ENCODE peak calls at places on chromosomes 16 and 17, in nine cellular contexts. P, O, I, Z, B, Q, X, A and D are unnamed samples.

GRCh38 chr16:70337814-70338213 is 8.9 kb upstream of the DDX19A start:
- DNase-seq in P (no peak), O (no peak), I (no peak), Z (no peak), B (no peak), Q (no peak), X (no peak), A (no peak), D (no peak)

GRCh38 chr16:64489449-64489848 is 632.4 kb downstream of the CDH11 start:
- DNase-seq in P (peak), O (no peak), I (no peak), Z (no peak), B (peak), Q (no peak), X (no peak), A (no peak), D (no peak)

GRCh38 chr17:28367641-28368305 is 2.3 kb downstream of the VTN start:
- DNase-seq in P (no peak), O (no peak), I (no peak), Z (no peak), B (no peak), Q (no peak), X (no peak), A (no peak), D (no peak)

GRCh38 chr16:53991181-53992056 is 287.5 kb downstream of the FTO start:
- DNase-seq in P (peak), O (no peak), I (no peak), Z (no peak), B (peak), Q (no peak), X (no peak), A (no peak), D (no peak)

GRCh38 chr16:70610273-70611223 is 35.8 kb upstream of the IL34 start:
- DNase-seq in P (no peak), O (no peak), I (no peak), Z (peak), B (no peak), Q (no peak), X (no peak), A (no peak), D (peak)

GRCh38 chr17:78825696-78826095 is 14.9 kb downstream of the USP36 start:
- DNase-seq in P (no peak), O (no peak), I (no peak), Z (no peak), B (no peak), Q (no peak), X (no peak), A (peak), D (no peak)

GRCh38 chr17:36814958-36815357 is 122.3 kb upstream of the LHX1 start:
- DNase-seq in P (no peak), O (no peak), I (no peak), Z (no peak), B (no peak), Q (no peak), X (no peak), A (no peak), D (no peak)

GRCh38 chr16:13660807-13661206 is 259.1 kb upstream of the ERCC4 start:
- DNase-seq in P (no peak), O (peak), I (no peak), Z (no peak), B (no peak), Q (no peak), X (no peak), A (no peak), D (no peak)

GRCh38 chr16:86220552-86220951 is 289.8 kb upstream of the FOXF1 start:
- DNase-seq in P (peak), O (no peak), I (no peak), Z (no peak), B (no peak), Q (no peak), X (no peak), A (no peak), D (no peak)

GRCh38 chr17:17900615-17901520 is 64.1 kb upstream of the SREBF1 start:
- DNase-seq in P (peak), O (peak), I (peak), Z (peak), B (peak), Q (no peak), X (no peak), A (peak), D (peak)

GRCh38 chr16:77298638-77299360 is 99.6 kb downstream of the SYCE1L start:
- DNase-seq in P (peak), O (peak), I (no peak), Z (no peak), B (no peak), Q (no peak), X (no peak), A (no peak), D (no peak)

GRCh38 chr17:3879181-3879580 is 13.7 kb downstream of the CAMKK1 start:
- DNase-seq in P (peak), O (no peak), I (no peak), Z (no peak), B (no peak), Q (no peak), X (no peak), A (no peak), D (peak)

GRCh38 chr16:84137287-84137686 is 7.7 kb downstream of the HSDL1 start:
- DNase-seq in P (no peak), O (no peak), I (no peak), Z (no peak), B (no peak), Q (no peak), X (no peak), A (no peak), D (no peak)

GRCh38 chr17:6551909-6552768 is 4.2 kb downstream of the PITPNM3 start:
- DNase-seq in P (no peak), O (no peak), I (peak), Z (peak), B (peak), Q (no peak), X (no peak), A (peak), D (no peak)

GRCh38 chr17:40032322-40033320 is 17.4 kb downstream of the CSF3 start:
- DNase-seq in P (no peak), O (no peak), I (no peak), Z (peak), B (no peak), Q (no peak), X (no peak), A (no peak), D (peak)

GRCh38 chr16:3408561-3409197 is 7.7 kb downstream of the ZNF174 start:
- DNase-seq in P (no peak), O (no peak), I (no peak), Z (no peak), B (no peak), Q (no peak), X (no peak), A (no peak), D (no peak)

GRCh38 chr17:59641799-59642484 is 22.2 kb downstream of the CLTC start:
- DNase-seq in P (no peak), O (no peak), I (no peak), Z (no peak), B (no peak), Q (no peak), X (no peak), A (no peak), D (no peak)

GRCh38 chr17:40329981-40330794 is 21.2 kb downstream of the RARA start:
- DNase-seq in P (no peak), O (no peak), I (no peak), Z (peak), B (peak), Q (no peak), X (no peak), A (no peak), D (peak)

GRCh38 chr16:27427538-27427937 is 25.6 kb downstream of the IL21R start:
- DNase-seq in P (no peak), O (no peak), I (no peak), Z (no peak), B (no peak), Q (no peak), X (no peak), A (no peak), D (peak)

GRCh38 chr17:4919511-4920047 is 12.5 kb upstream of the GP1BA start:
- DNase-seq in P (no peak), O (no peak), I (no peak), Z (no peak), B (no peak), Q (no peak), X (no peak), A (no peak), D (no peak)

GRCh38 chr17:16283705-16284104 is 66.7 kb downstream of the PIGL start:
- DNase-seq in P (peak), O (peak), I (no peak), Z (no peak), B (no peak), Q (no peak), X (no peak), A (no peak), D (no peak)

GRCh38 chr17:30576326-30576861 is 99.2 kb downstream of the GOSR1 start:
- DNase-seq in P (no peak), O (no peak), I (peak), Z (no peak), B (no peak), Q (no peak), X (no peak), A (no peak), D (no peak)

GRCh38 chr17:41464682-41465081 is 2.5 kb downstream of the KRT32 start:
- DNase-seq in P (peak), O (peak), I (no peak), Z (peak), B (peak), Q (no peak), X (no peak), A (peak), D (no peak)

GRCh38 chr17:71792966-71793365 is 327.9 kb upstream of the SOX9 start:
- DNase-seq in P (peak), O (no peak), I (no peak), Z (no peak), B (no peak), Q (no peak), X (no peak), A (no peak), D (no peak)

GRCh38 chr17:16298140-16298662 is 55.1 kb downstream of the CENPV start:
- DNase-seq in P (no peak), O (no peak), I (no peak), Z (no peak), B (no peak), Q (no peak), X (peak), A (no peak), D (no peak)

GRCh38 chr17:145671-146541 is 8.5 kb downstream of the SCGB1C2 start:
- DNase-seq in P (no peak), O (no peak), I (peak), Z (peak), B (peak), Q (no peak), X (no peak), A (peak), D (no peak)

GRCh38 chr17:37146578-37147119 is 197.9 kb downstream of the AATF start:
- DNase-seq in P (no peak), O (no peak), I (no peak), Z (no peak), B (no peak), Q (no peak), X (no peak), A (no peak), D (no peak)

GRCh38 chr17:69388791-69389442 is 25.6 kb upstream of the MAP2K6 start:
- DNase-seq in P (no peak), O (no peak), I (no peak), Z (no peak), B (no peak), Q (no peak), X (no peak), A (no peak), D (no peak)

GRCh38 chr16:48231675-48232214 is 12.4 kb upstream of the LONP2 start:
- DNase-seq in P (peak), O (peak), I (no peak), Z (peak), B (peak), Q (no peak), X (peak), A (no peak), D (no peak)

GRCh38 chr17:42676424-42677011 is at the start of gene PLEKHH3:
- DNase-seq in P (no peak), O (no peak), I (peak), Z (no peak), B (no peak), Q (no peak), X (no peak), A (no peak), D (no peak)

GRCh38 chr16:10617662-10618420 is 37.4 kb upstream of the EMP2 start:
- DNase-seq in P (no peak), O (no peak), I (no peak), Z (no peak), B (no peak), Q (no peak), X (no peak), A (no peak), D (no peak)

GRCh38 chr17:3647769-3648540 is 11.4 kb downstream of the CTNS start:
- DNase-seq in P (peak), O (peak), I (no peak), Z (peak), B (peak), Q (no peak), X (no peak), A (no peak), D (peak)

GRCh38 chr17:31132977-31133376 is 38.2 kb downstream of the NF1 start:
- DNase-seq in P (no peak), O (no peak), I (no peak), Z (no peak), B (no peak), Q (no peak), X (no peak), A (no peak), D (no peak)

GRCh38 chr17:7814969-7815368 is 19.0 kb upstream of the KDM6B start:
- DNase-seq in P (no peak), O (no peak), I (no peak), Z (no peak), B (no peak), Q (no peak), X (no peak), A (no peak), D (no peak)

GRCh38 chr17:78923660-78924453 is 1.3 kb downstream of the TIMP2 start:
- DNase-seq in P (no peak), O (peak), I (peak), Z (peak), B (peak), Q (no peak), X (peak), A (peak), D (peak)

DNA sequence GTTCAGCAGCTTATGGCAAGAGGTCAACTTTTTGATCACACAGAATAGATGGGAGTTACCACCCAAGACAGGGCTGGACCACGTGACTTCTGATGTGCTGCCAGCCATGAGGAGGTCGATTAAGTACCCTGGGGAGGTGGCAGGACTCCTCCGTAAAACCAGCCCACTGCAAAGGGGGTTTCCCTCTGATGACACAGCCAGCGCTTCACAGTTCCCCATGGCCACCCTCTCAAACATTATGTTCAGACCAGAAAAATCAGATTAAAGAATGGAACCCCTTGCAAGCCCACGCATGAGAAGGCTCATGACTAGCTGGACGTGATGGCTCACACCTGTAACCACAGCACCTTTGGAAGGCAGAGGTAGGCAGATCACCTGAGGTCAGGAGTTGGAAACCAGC is 222.9 kb downstream of the CPPED1 start:
- DNase-seq in P (no peak), O (no peak), I (no peak), Z (no peak), B (no peak), Q (no peak), X (no peak), A (no peak), D (no peak)
- TF ChIP-seq POLR2A in P (no peak), O (no peak), I (no peak), Z (no peak), B (no peak), Q (no peak), X (no peak), A (no peak), D (no peak)

GRCh38 chr17:82081966-82082365 is 16.1 kb downstream of the FASN start:
- DNase-seq in P (no peak), O (no peak), I (no peak), Z (no peak), B (no peak), Q (no peak), X (no peak), A (no peak), D (no peak)

GRCh38 chr17:82082456-82082855 is 15.6 kb downstream of the FASN start:
- DNase-seq in P (no peak), O (no peak), I (no peak), Z (no peak), B (no peak), Q (no peak), X (no peak), A (no peak), D (no peak)

GRCh38 chr17:82081546-82081945 is 15.9 kb upstream of the DUS1L start:
- DNase-seq in P (no peak), O (no peak), I (no peak), Z (no peak), B (no peak), Q (no peak), X (no peak), A (no peak), D (no peak)

GRCh38 chr17:82080048-82080788 is 14.6 kb upstream of the DUS1L start:
- DNase-seq in P (no peak), O (no peak), I (no peak), Z (no peak), B (no peak), Q (no peak), X (no peak), A (no peak), D (no peak)

GRCh38 chr17:82080789-82081464 is 15.3 kb upstream of the DUS1L start:
- DNase-seq in P (no peak), O (no peak), I (no peak), Z (no peak), B (no peak), Q (no peak), X (no peak), A (no peak), D (no peak)
- TF ChIP-seq POLR2A in P (no peak), O (no peak), I (no peak), Z (no peak), B (no peak), Q (no peak), X (peak), A (no peak), D (no peak)

DNA sequence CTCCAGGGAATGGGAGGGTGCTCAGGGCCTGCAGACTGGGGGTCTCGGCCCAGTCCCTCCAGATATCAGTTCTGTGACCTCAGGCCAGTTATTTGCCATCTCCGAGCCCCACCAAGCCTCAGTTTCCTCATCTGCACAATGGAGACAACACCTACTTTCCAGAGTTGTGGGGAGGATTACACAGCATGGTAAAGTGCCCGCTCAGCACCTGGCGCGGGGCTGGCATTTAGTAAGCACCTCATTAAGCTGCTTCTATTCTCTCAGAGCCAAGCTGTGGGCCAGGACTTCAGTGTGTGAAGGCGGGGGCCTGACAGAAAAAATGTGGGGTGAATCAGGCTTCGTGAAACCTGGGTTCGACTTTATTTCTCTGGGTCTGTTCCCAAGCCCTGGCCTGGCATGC is 5.2 kb downstream of the FAM83G start:
- DNase-seq in P (no peak), O (no peak), I (no peak), Z (no peak), B (no peak), Q (no peak), X (no peak), A (no peak), D (no peak)
- TF ChIP-seq POLR2A in P (peak), O (no peak), I (no peak), Z (no peak), B (no peak), Q (no peak), X (no peak), A (no peak), D (no peak)

GRCh38 chr17:44797809-44798208 is 32.3 kb downstream of the GJC1 start:
- DNase-seq in P (peak), O (no peak), I (peak), Z (no peak), B (no peak), Q (no peak), X (no peak), A (peak), D (peak)
- TF ChIP-seq POLR2A in P (no peak), O (no peak), I (no peak), Z (no peak), B (no peak), Q (no peak), X (no peak), A (no peak), D (no peak)

GRCh38 chr16:55341681-55342080 is 17.7 kb downstream of the IRX6 start:
- DNase-seq in P (no peak), O (no peak), I (no peak), Z (no peak), B (no peak), Q (no peak), X (no peak), A (no peak), D (no peak)
- TF ChIP-seq POLR2A in P (no peak), O (no peak), I (no peak), Z (no peak), B (no peak), Q (no peak), X (no peak), A (no peak), D (no peak)